ENCODE peak calls at places on chromosomes 4 and X, in ten cellular contexts. C is nephron progenitor cell, P is hepatocyte, L is ELR, Q is dorsolateral prefrontal cortex, J is transverse colon, Z is NCI-H1436, W is neural progenitor cell, E is NCI-H2171 treated with DMSO at 0.1 percent for 48 hours, U is cardiac muscle cell. Y is an unnamed sample.

GRCh38 chr4:21490682-21491081 is 457.9 kb downstream of the KCNIP4 start:
- DNase-seq in Z (no peak), Q (no peak), C (no peak), E (no peak), P (no peak), U (no peak), L (no peak), J (no peak), W (no peak), Y (no peak)

GRCh38 chr4:76712564-76712963 is 185.4 kb downstream of the SOWAHB start:
- DNase-seq in C (no peak), W (no peak), L (peak; percentile 40), E (no peak), J (no peak), Z (no peak), P (no peak), U (no peak), Q (no peak), Y (no peak)

GRCh38 chrX:129577473-129577872 is 37.4 kb downstream of the OCRL start:
- DNase-seq in U (peak; percentile 85), Z (no peak), Q (no peak), E (no peak), J (no peak), C (no peak), L (peak; percentile 71), W (no peak), P (peak; percentile 29), Y (peak; percentile 3)

GRCh38 chr4:128862608-128863313 is 53.3 kb downstream of the JADE1 start:
- DNase-seq in C (peak; percentile 7), P (no peak), J (no peak), W (peak; percentile 58), Q (peak; percentile 54), L (peak; percentile 20), E (no peak), Z (no peak), U (no peak), Y (no peak)

GRCh38 chrX:120781416-120781815 is 94.2 kb downstream of the CT47B1 start:
- DNase-seq in Q (no peak), W (no peak), P (no peak), Z (no peak), L (peak; percentile 25), J (no peak), C (no peak), E (no peak), U (peak; percentile 82), Y (no peak)

GRCh38 chrX:42615161-42615563 is 162.8 kb downstream of the PPP1R2C start:
- DNase-seq in W (peak; percentile 23), J (peak; percentile 68), Q (no peak), E (no peak), C (peak; percentile 2), P (peak; percentile 28), U (peak; percentile 0), Z (no peak), L (peak; percentile 0), Y (no peak)

GRCh38 chr4:169107528-169107927 is 97.5 kb upstream of the CBR4 start:
- DNase-seq in W (no peak), J (no peak), Q (no peak), L (no peak), U (no peak), Z (no peak), E (no peak), C (no peak), P (no peak), Y (no peak)

GRCh38 chr4:151356510-151356909 is 31.1 kb upstream of the SH3D19 start:
- DNase-seq in Z (no peak), L (peak; percentile 62), C (no peak), E (no peak), Q (no peak), P (no peak), U (no peak), W (no peak), J (no peak), Y (no peak)

GRCh38 chr4:141912831-141913230 is 276.4 kb downstream of the IL15 start:
- DNase-seq in Z (no peak), Q (no peak), L (no peak), E (no peak), J (peak; percentile 8), P (peak; percentile 14), W (no peak), U (peak; percentile 50), C (no peak), Y (no peak)

GRCh38 chrX:140507223-140507981 is 2.5 kb upstream of the SOX3 start:
- DNase-seq in J (no peak), E (no peak), Z (no peak), L (peak; percentile 72), C (no peak), P (no peak), W (peak; percentile 44), U (no peak), Q (no peak), Y (no peak)

GRCh38 chrX:133598596-133599334 is 183.5 kb upstream of the GPC4 start:
- DNase-seq in Q (no peak), C (no peak), L (no peak), U (no peak), Z (no peak), J (no peak), P (no peak), W (no peak), E (no peak), Y (no peak)

GRCh38 chr4:2802618-2803531 is 10.0 kb downstream of the SH3BP2 start:
- DNase-seq in C (no peak), E (no peak), L (no peak), P (no peak), J (peak; percentile 7), W (no peak), U (no peak), Z (no peak), Q (no peak), Y (no peak)

GRCh38 chrX:1449581-1450149 is 3.0 kb downstream of the ASMTL start:
- DNase-seq in P (no peak), Q (no peak), U (no peak), Z (no peak), E (no peak), W (no peak), L (no peak), C (no peak), J (no peak), Y (no peak)

Y was measured in GOT3.